ENCODE peak calls at places on chromosomes 16 and 17, in eight cellular contexts. L, B, W, A, I, X, R and F are unnamed samples.

GRCh38 chr16:3625911-3626732 is 14.7 kb upstream of the SLX4 start:
- DNase-seq in L (no peak), B (peak; percentile 36), W (peak; percentile 21), A (no peak), I (no peak), X (peak; percentile 47), R (peak; percentile 79), F (no peak)

GRCh38 chr17:633641-634091 is 81.0 kb downstream of the VPS53 start:
- DNase-seq in L (no peak), B (no peak), W (peak; percentile 71), A (no peak), I (no peak), X (peak; percentile 98), R (no peak), F (no peak)

GRCh38 chr17:13541032-13541480 is 60.7 kb downstream of the HS3ST3A1 start:
- DNase-seq in L (no peak), B (no peak), W (peak; percentile 97), A (peak; percentile 85), I (no peak), X (peak; percentile 100), R (no peak), F (no peak)

GRCh38 chr16:15037745-15038144 is 18.1 kb downstream of the NTAN1 start:
- DNase-seq in L (no peak), B (no peak), W (no peak), A (no peak), I (no peak), X (no peak), R (no peak), F (no peak)

GRCh38 chr16:77736879-77737278 is 14.6 kb downstream of the NUDT7 start:
- DNase-seq in L (no peak), B (no peak), W (no peak), A (no peak), I (no peak), X (no peak), R (no peak), F (no peak)

GRCh38 chr16:47617732-47618131 is 156.6 kb downstream of the PHKB start:
- DNase-seq in L (no peak), B (no peak), W (no peak), A (no peak), I (no peak), X (peak; percentile 24), R (no peak), F (no peak)

GRCh38 chr17:64565563-64565962 is 58.8 kb downstream of the CEP95 start:
- DNase-seq in L (no peak), B (no peak), W (no peak), A (no peak), I (no peak), X (no peak), R (no peak), F (no peak)

GRCh38 chr16:9428355-9429005 is 337.0 kb downstream of the HAPSTR1 start:
- DNase-seq in L (no peak), B (no peak), W (no peak), A (no peak), I (no peak), X (no peak), R (no peak), F (no peak)

GRCh38 chr16:2081685-2082084 is 33.9 kb downstream of the TSC2 start:
- DNase-seq in L (no peak), B (no peak), W (no peak), A (no peak), I (no peak), X (no peak), R (no peak), F (no peak)

GRCh38 chr16:21233521-21234150 is at the start of gene ANKS4B:
- DNase-seq in L (no peak), B (no peak), W (no peak), A (no peak), I (peak; percentile 58), X (no peak), R (no peak), F (no peak)

GRCh38 chr17:40315206-40315605 is 6.2 kb downstream of the RARA start:
- DNase-seq in L (no peak), B (peak; percentile 45), W (no peak), A (no peak), I (no peak), X (no peak), R (no peak), F (no peak)
- H3K4me3 ChIP-seq in L (no peak overlapping the region), B (no peak overlapping the region), W (no peak overlapping the region), A (no peak overlapping the region), I (no peak overlapping the region), X (no peak overlapping the region), R (no peak overlapping the region), F (no peak overlapping the region)

GRCh38 chr17:10631048-10631700 is 25.9 kb downstream of the MYH3 start:
- DNase-seq in L (peak; percentile 66), B (no peak), W (peak; percentile 56), A (no peak), I (peak; percentile 14), X (peak; percentile 40), R (no peak), F (no peak)

GRCh38 chr17:10629706-10630105 is 27.4 kb downstream of the MYH3 start:
- DNase-seq in L (no peak), B (no peak), W (no peak), A (no peak), I (no peak), X (no peak), R (no peak), F (no peak)

GRCh38 chr17:10631701-10632100 is 25.4 kb downstream of the MYH3 start:
- DNase-seq in L (no peak), B (no peak), W (no peak), A (no peak), I (no peak), X (no peak), R (no peak), F (no peak)

GRCh38 chr17:10626378-10626777 is 30.7 kb downstream of the MYH3 start:
- DNase-seq in L (no peak), B (no peak), W (no peak), A (no peak), I (no peak), X (no peak), R (no peak), F (no peak)

GRCh38 chr17:10628756-10629155 is 28.4 kb downstream of the MYH3 start:
- DNase-seq in L (peak; percentile 39), B (no peak), W (no peak), A (no peak), I (no peak), X (no peak), R (no peak), F (no peak)
- TF ChIP-seq CTCF in L (peak; percentile 51), B (no peak), W (peak; percentile 42), A (peak; percentile 38), I (peak; percentile 15), X (peak; percentile 41), R (peak; percentile 63), F (no peak)

DNA sequence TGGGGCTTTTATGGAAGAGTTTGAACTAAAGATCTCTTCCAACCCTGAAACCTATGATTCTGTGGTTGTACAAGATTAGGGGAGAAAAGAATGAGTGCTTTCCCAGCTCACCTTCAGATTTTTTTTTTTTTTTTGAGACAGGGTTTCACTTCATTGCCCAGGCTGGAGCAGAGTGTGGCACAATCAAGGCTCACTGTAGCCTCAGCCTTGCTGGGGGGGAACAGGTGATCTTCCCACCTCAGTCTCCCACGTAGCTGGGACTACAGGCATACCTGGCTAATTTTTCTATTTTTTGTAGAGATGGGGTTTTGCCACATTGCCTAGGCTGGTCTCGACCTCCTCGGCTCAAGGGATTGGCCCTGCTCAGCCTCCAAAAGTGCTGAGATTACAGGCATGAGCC is 21.8 kb upstream of the ITGB3 start:
- DNase-seq in L (no peak), B (no peak), W (no peak), A (no peak), I (no peak), X (no peak), R (no peak), F (no peak)
- H3K4me3 ChIP-seq in L (no peak overlapping the region), B (no peak overlapping the region), W (no peak overlapping the region), A (no peak overlapping the region), I (no peak overlapping the region), X (no peak overlapping the region), R (no peak overlapping the region), F (no peak overlapping the region)

GRCh38 chr16:17937003-17937402 is 399.5 kb downstream of the NPIPA8 start:
- DNase-seq in L (no peak), B (no peak), W (no peak), A (no peak), I (no peak), X (no peak), R (no peak), F (no peak)

GRCh38 chr16:17940584-17940983 is 396.0 kb downstream of the NPIPA8 start:
- DNase-seq in L (no peak), B (no peak), W (no peak), A (no peak), I (no peak), X (no peak), R (no peak), F (no peak)

GRCh38 chr16:17939723-17940122 is 396.8 kb downstream of the NPIPA8 start:
- DNase-seq in L (no peak), B (no peak), W (no peak), A (no peak), I (no peak), X (no peak), R (no peak), F (no peak)

GRCh38 chr16:17938546-17938945 is 398.0 kb downstream of the NPIPA8 start:
- DNase-seq in L (no peak), B (no peak), W (no peak), A (no peak), I (no peak), X (no peak), R (no peak), F (no peak)

DNA sequence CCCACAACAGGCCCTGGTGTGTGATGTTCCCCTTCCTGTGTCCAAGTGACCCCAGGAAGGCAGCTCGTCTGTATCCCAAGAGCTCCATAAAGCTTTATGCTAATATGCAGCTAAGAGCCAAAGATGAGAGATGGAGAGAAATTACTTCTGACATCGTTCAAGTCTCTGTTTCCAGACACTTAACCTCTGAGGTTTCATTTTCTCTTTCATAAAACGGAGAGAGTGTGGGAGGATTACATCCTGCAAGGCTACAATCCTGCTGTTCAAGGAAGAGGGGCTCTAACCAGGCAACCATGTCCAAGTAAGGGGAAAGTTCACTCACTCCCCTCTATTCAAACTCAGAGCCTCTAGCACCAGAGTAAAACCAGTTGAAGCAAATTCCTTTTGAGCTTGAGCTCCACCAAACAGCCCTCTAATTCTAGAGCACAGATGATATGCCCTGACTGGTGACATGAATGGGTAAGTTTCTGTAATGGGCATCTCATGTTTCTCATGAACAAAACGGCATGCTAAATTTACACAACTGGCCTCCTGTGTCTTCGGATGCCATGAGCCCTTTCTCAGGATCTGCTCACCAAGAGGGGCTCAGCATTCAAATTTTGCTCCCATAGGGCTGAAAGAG is 397.4 kb downstream of the NPIPA8 start:
- DNase-seq in L (no peak), B (no peak), W (no peak), A (no peak), I (no peak), X (no peak), R (no peak), F (no peak)
- TF ChIP-seq CTCF in L (no peak), B (no peak), W (no peak), A (no peak), I (no peak), X (no peak), R (no peak), F (no peak)